ENCODE peak calls at places on chromosomes 13 and 19, in seven cellular contexts. Z is stomach, W is ovary, B is body of pancreas, X is tibial nerve, A is dorsolateral prefrontal cortex, P is neural progenitor cell. J is an unnamed sample.

GRCh38 chr19:40633207-40633606 is 32.0 kb downstream of the LTBP4 start:
- DNase-seq in Z (no peak), W (no peak), B (no peak), X (no peak), A (no peak), P (no peak), J (no peak)

GRCh38 chr19:2111425-2111824 is 14.7 kb downstream of the IZUMO4 start:
- DNase-seq in Z (no peak), W (no peak), B (no peak), X (no peak), A (no peak), P (no peak), J (no peak)

GRCh38 chr19:54436561-54437229 is 12.3 kb upstream of the LENG8 start:
- DNase-seq in Z (no peak), W (no peak), B (no peak), X (no peak), A (no peak), P (no peak), J (peak; percentile 3)

GRCh38 chr13:45718063-45718462 is 15.9 kb downstream of the CBY2 start:
- DNase-seq in Z (no peak), W (no peak), B (no peak), X (no peak), A (no peak), P (peak; percentile 70), J (no peak)

GRCh38 chr19:30535011-30535410 is 162.8 kb downstream of the ZNF536 start:
- DNase-seq in Z (no peak), W (no peak), B (no peak), X (no peak), A (no peak), P (no peak), J (no peak)

GRCh38 chr13:110946171-110946570 is 31.3 kb upstream of the ANKRD10 start:
- DNase-seq in Z (no peak), W (no peak), B (no peak), X (no peak), A (no peak), P (no peak), J (no peak)

GRCh38 chr13:113823771-113824170 is 40.1 kb downstream of the GAS6 start:
- DNase-seq in Z (no peak), W (no peak), B (no peak), X (no peak), A (no peak), P (no peak), J (no peak)

GRCh38 chr13:101204270-101205011 is 211.9 kb downstream of the NALCN start:
- DNase-seq in Z (no peak), W (no peak), B (no peak), X (no peak), A (no peak), P (no peak), J (no peak)

GRCh38 chr19:48874309-48875135 is 2.3 kb downstream of the PPP1R15A start:
- DNase-seq in Z (peak; percentile 61), W (peak; percentile 57), B (peak; percentile 38), X (peak; percentile 31), A (no peak), P (peak; percentile 1), J (no peak)

GRCh38 chr19:17340302-17340870 is 3.0 kb downstream of the GTPBP3 start:
- DNase-seq in Z (peak; percentile 52), W (no peak), B (no peak), X (no peak), A (no peak), P (peak; percentile 49), J (no peak)

GRCh38 chr13:55615080-55615479 is 1525.6 kb upstream of the PRR20A start:
- DNase-seq in Z (no peak), W (no peak), B (no peak), X (no peak), A (no peak), P (no peak), J (no peak)

GRCh38 chr13:112254061-112254818 is 121.9 kb upstream of the SPACA7 start:
- DNase-seq in Z (no peak), W (no peak), B (no peak), X (no peak), A (no peak), P (no peak), J (no peak)

GRCh38 chr13:112255550-112256120 is 120.5 kb upstream of the SPACA7 start:
- DNase-seq in Z (no peak), W (no peak), B (no peak), X (no peak), A (no peak), P (no peak), J (no peak)

GRCh38 chr13:112253631-112254030 is 122.5 kb upstream of the SPACA7 start:
- DNase-seq in Z (no peak), W (no peak), B (no peak), X (no peak), A (no peak), P (no peak), J (no peak)

GRCh38 chr13:112252744-112253590 is 123.2 kb upstream of the SPACA7 start:
- DNase-seq in Z (no peak), W (no peak), B (no peak), X (no peak), A (no peak), P (no peak), J (no peak)

DNA sequence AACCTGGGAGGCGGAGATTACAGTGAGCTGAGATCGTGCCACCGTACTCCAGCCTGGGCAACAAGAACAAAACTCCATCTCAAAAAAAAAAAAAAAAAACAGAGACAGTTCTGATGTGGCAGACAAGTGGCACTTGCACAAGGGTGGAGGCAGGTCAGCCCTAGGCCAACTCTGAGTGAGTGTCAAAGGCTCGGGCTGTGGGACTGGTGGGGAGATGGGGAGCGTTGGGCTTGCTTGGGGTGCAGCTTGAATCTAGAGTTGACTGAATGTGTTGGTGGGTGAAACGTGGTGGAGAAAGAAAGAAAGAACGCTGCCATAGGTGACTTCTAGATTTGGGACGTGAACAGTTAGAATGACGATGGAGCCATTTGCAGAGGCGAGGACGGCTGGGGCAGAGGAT is 121.3 kb upstream of the SPACA7 start:
- DNase-seq in Z (no peak), W (no peak), B (no peak), X (no peak), A (no peak), P (no peak), J (no peak)
- H3K27ac ChIP-seq in Z (no peak overlapping the region), W (no peak overlapping the region), B (no peak overlapping the region), X (no peak overlapping the region), A (no peak overlapping the region), P (no peak overlapping the region), J (no peak overlapping the region)

GRCh38 chr13:79741006-79741405 is 260.1 kb downstream of the NDFIP2 start:
- DNase-seq in Z (no peak), W (peak; percentile 77), B (peak; percentile 22), X (no peak), A (no peak), P (no peak), J (peak; percentile 14)

GRCh38 chr13:79735228-79735627 is 254.3 kb downstream of the NDFIP2 start:
- DNase-seq in Z (no peak), W (no peak), B (no peak), X (no peak), A (no peak), P (no peak), J (no peak)

DNA sequence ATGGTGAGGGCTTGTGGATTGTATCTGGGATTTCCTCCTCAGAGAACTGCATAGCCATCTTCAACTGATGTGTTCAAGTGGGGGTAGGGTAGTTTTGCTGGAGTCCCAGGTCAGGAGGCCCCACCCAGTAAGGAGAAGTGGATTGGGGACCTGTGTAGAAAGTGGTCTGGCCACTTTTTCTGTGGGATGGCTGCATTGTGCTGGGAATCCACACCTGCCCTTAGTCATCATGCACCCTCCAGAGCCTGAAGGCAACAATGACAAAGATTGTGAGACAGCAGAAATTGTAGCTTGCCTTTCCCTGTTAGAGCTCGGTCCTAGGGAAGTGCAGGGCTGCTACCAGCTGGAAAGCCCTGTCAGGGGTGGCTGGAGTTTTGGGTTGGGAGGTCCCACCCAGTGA is 255.4 kb downstream of the NDFIP2 start:
- DNase-seq in Z (no peak), W (no peak), B (peak; percentile 18), X (no peak), A (no peak), P (no peak), J (no peak)
- H3K4me3 ChIP-seq in Z (no peak overlapping the region), W (no peak overlapping the region), B (no peak overlapping the region), X (no peak overlapping the region), A (no peak overlapping the region), P (no peak overlapping the region), J (no peak overlapping the region)

GRCh38 chr13:38590796-38591507 is 95.9 kb upstream of the FREM2 start:
- DNase-seq in Z (peak; percentile 56), W (no peak), B (no peak), X (no peak), A (no peak), P (no peak), J (no peak)
- H3K27ac ChIP-seq in Z (no peak overlapping the region), W (no peak overlapping the region), B (no peak overlapping the region), X (no peak overlapping the region), A (no peak overlapping the region), P (no peak overlapping the region), J (no peak overlapping the region)

DNA sequence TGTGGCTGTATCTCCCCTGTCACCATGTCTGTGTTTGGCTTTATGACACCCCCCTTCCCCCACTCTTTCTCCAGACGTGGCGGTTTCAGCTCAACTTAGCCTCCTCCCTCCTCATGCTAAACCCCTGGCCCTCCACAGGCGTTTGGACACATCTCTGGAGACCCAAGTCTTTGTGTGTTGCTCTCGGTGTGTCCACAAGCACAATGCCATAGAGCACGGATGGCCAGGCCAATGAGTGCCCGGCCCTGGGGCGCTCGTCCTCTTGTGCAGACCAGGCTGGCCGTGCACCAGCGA is 468 bp downstream of the PPP1R14A start:
- DNase-seq in Z (no peak), W (no peak), B (peak; percentile 33), X (no peak), A (no peak), P (peak; percentile 46), J (no peak)
- H3K4me3 ChIP-seq in Z (peak overlapping the region; percentile 55), W (peak overlapping the region; percentile 56), B (no peak overlapping the region), X (peak overlapping the region; percentile 34), A (peak overlapping the region; percentile 72), P (peak overlapping the region; percentile 46), J (peak overlapping the region; percentile 68)

GRCh38 chr19:18432275-18433038 is 5.5 kb downstream of the ISYNA1 start:
- DNase-seq in Z (no peak), W (no peak), B (no peak), X (no peak), A (no peak), P (no peak), J (no peak)
- H3K27ac ChIP-seq in Z (no peak overlapping the region), W (peak overlapping the region; percentile 76), B (no peak overlapping the region), X (peak overlapping the region; percentile 36), A (no peak overlapping the region), P (no peak overlapping the region), J (no peak overlapping the region)

DNA sequence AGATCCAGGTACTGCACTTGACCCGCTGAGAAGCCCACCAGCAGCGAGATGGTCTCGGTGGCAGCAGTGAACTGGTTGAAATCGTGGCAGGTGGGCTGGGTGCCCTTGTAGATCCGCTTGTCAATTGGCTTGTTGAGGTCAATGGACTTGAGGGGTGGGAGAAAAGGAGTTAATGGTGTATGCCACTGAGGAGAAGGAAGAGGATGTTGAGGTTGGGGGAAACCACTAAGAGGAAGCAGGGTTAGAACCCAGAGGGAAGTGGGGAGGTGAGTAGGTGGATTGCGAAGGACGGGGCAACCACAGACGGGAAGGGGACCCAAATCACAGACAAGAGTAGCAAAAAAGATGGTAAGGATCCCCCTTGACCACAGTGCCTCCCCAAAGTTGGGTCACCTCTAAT is 1.7 kb downstream of the DMWD start:
- DNase-seq in Z (no peak), W (no peak), B (no peak), X (no peak), A (no peak), P (no peak), J (peak; percentile 27)
- H3K4me3 ChIP-seq in Z (no peak overlapping the region), W (no peak overlapping the region), B (no peak overlapping the region), X (no peak overlapping the region), A (no peak overlapping the region), P (no peak overlapping the region), J (no peak overlapping the region)